ENCODE peak calls at places on chromosomes 16 and 17, in four cellular contexts. V is NCI-H2081, O is upper lobe of right lung, F is breast epithelium. X is an unnamed sample.

GRCh38 chr17:49454050-49454449 is 39.4 kb upstream of the PHB1 start:
- DNase-seq in F (peak; percentile 66), V (no peak), O (no peak), X (no peak)

GRCh38 chr17:77117415-77117814 is 23.4 kb upstream of the SEC14L1 start:
- DNase-seq in F (no peak), V (no peak), O (no peak), X (no peak)

GRCh38 chr16:85437161-85438052 is 175.7 kb upstream of the GSE1 start:
- DNase-seq in F (peak; percentile 69), O (no peak), V (peak; percentile 76), X (no peak)

GRCh38 chr16:16016388-16016964 is 67.1 kb downstream of the ABCC1 start:
- DNase-seq in O (no peak), F (no peak), V (no peak), X (no peak)

GRCh38 chr17:11002417-11002816 is 164.5 kb upstream of the PIRT start:
- DNase-seq in F (no peak), V (no peak), O (no peak), X (no peak)

GRCh38 chr17:74453665-74454196 is 12.7 kb upstream of the CD300A start:
- DNase-seq in F (peak; percentile 81), O (no peak), V (peak; percentile 85), X (no peak)

GRCh38 chr17:29633886-29634285 is 11.2 kb upstream of the CORO6 start:
- DNase-seq in F (no peak), V (no peak), O (no peak), X (no peak)

GRCh38 chr17:38925263-38925995 is at the start of gene LASP1NB:
- DNase-seq in F (no peak), V (no peak), O (peak; percentile 40), X (no peak)

GRCh38 chr17:17001076-17001777 is 29.3 kb upstream of the TNFRSF13B start:
- DNase-seq in O (no peak), V (no peak), F (no peak), X (no peak)

GRCh38 chr17:66548158-66548557 is 245.7 kb downstream of the PRKCA start:
- DNase-seq in F (no peak), V (no peak), O (no peak), X (no peak)

GRCh38 chr17:75178453-75178852 is 4.3 kb downstream of the SUMO2 start:
- DNase-seq in O (no peak), F (no peak), V (no peak), X (no peak)

GRCh38 chr16:10982430-10983174 is 38.2 kb downstream of the CLEC16A start:
- DNase-seq in V (no peak), O (no peak), F (no peak), X (no peak)

GRCh38 chr16:780296-780695 is 7.9 kb downstream of the RPUSD1 start:
- DNase-seq in O (no peak), V (no peak), F (no peak), X (no peak)

GRCh38 chr17:29495011-29495410 is 71.8 kb downstream of the ABHD15 start:
- DNase-seq in F (no peak), O (no peak), V (no peak), X (no peak)

GRCh38 chr17:66535611-66536010 is 233.2 kb downstream of the PRKCA start:
- DNase-seq in F (no peak), O (no peak), V (no peak), X (no peak)

GRCh38 chr16:17134586-17134985 is 336.2 kb downstream of the XYLT1 start:
- DNase-seq in F (no peak), V (no peak), O (no peak), X (no peak)

GRCh38 chr16:48384305-48384981 is 770 bp downstream of the SIAH1 start:
- DNase-seq in V (no peak), O (peak; percentile 85), F (peak; percentile 44), X (no peak)

GRCh38 chr16:2194852-2195315 is 1.5 kb downstream of the CASKIN1 start:
- DNase-seq in F (peak; percentile 56), O (no peak), V (peak; percentile 51), X (no peak)

GRCh38 chr17:58006563-58006923 is 503 bp downstream of the SRSF1 start:
- DNase-seq in V (peak; percentile 83), F (peak; percentile 79), O (peak; percentile 89), X (peak; percentile 75)

GRCh38 chr16:89562939-89563338 is 2.5 kb downstream of the RPL13 start:
- DNase-seq in V (no peak), O (no peak), F (no peak), X (no peak)

GRCh38 chr17:50056961-50057330 is 1.0 kb downstream of the ITGA3 start:
- DNase-seq in O (no peak), F (no peak), V (no peak), X (no peak)

GRCh38 chr17:9668532-9668931 is 23.2 kb downstream of the USP43 start:
- DNase-seq in O (no peak), F (no peak), V (no peak), X (no peak)

GRCh38 chr16:12158428-12158827 is 181.9 kb downstream of the SNX29 start:
- DNase-seq in F (no peak), O (peak; percentile 25), V (no peak), X (peak; percentile 75)

GRCh38 chr16:68786685-68787418 is 49.8 kb downstream of the CDH1 start:
- DNase-seq in O (no peak), V (peak; percentile 9), F (peak; percentile 59), X (no peak)

GRCh38 chr16:17283022-17283421 is 187.7 kb downstream of the XYLT1 start:
- DNase-seq in O (no peak), V (no peak), F (no peak), X (no peak)

GRCh38 chr17:49928826-49929475 is 40.0 kb upstream of the DLX4 start:
- DNase-seq in F (no peak), O (no peak), V (no peak), X (no peak)

GRCh38 chr16:75011634-75012307 is 12.9 kb downstream of the ZNRF1 start:
- DNase-seq in V (no peak), O (no peak), F (no peak), X (no peak)

GRCh38 chr16:22329199-22329695 is 32.0 kb downstream of the POLR3E start:
- DNase-seq in V (no peak), F (no peak), O (no peak), X (no peak)

GRCh38 chr17:6574689-6575595 is 18.6 kb upstream of the PITPNM3 start:
- DNase-seq in V (no peak), F (no peak), O (peak; percentile 77), X (no peak)

GRCh38 chr17:39822051-39822450 is 42.1 kb downstream of the IKZF3 start:
- DNase-seq in O (no peak), F (no peak), V (no peak), X (no peak)